ENCODE peak calls at places on chromosomes 1 and 21, in seven cellular contexts. V is stomach, A is endothelial cell of umbilical vein, Y is prostate gland, Q is HepG2, C is K562, G is transverse colon. E is an unnamed sample.

GRCh38 chr21:38054334-38054733 is 138.1 kb upstream of the KCNJ6 start:
- DNase-seq in A (no peak), C (no peak), Y (no peak), G (no peak), V (no peak), Q (no peak), E (no peak)

GRCh38 chr1:236663934-236664333 is 22.4 kb upstream of the ACTN2 start:
- DNase-seq in G (no peak), V (no peak), C (no peak), Q (no peak), Y (no peak), A (no peak), E (no peak)

GRCh38 chr1:27109103-27109822 is 45.7 kb downstream of the SLC9A1 start:
- DNase-seq in Y (no peak), C (peak; percentile 79), A (no peak), V (peak; percentile 64), Q (peak; percentile 29), G (peak; percentile 58), E (no peak)

GRCh38 chr1:206949641-206950040 is 3.4 kb upstream of the PIGR start:
- DNase-seq in Q (no peak), V (no peak), A (no peak), G (no peak), Y (no peak), C (no peak), E (no peak)

GRCh38 chr1:202154766-202155477 is 5.5 kb downstream of the PTPN7 start:
- DNase-seq in Q (peak; percentile 30), A (peak; percentile 59), Y (no peak), G (peak; percentile 59), V (peak; percentile 49), C (peak; percentile 84), E (no peak)

GRCh38 chr21:17397703-17398102 is 115.1 kb upstream of the CXADR start:
- DNase-seq in Q (no peak), Y (no peak), V (no peak), A (no peak), C (no peak), G (no peak), E (no peak)

GRCh38 chr1:203206116-203206687 is 19.7 kb upstream of the CHI3L1 start:
- DNase-seq in A (peak; percentile 13), C (no peak), G (no peak), Y (no peak), Q (no peak), V (no peak), E (no peak)

GRCh38 chr1:147762233-147763024 is 2.0 kb upstream of the GJA5 start:
- DNase-seq in A (peak; percentile 41), Q (no peak), Y (no peak), G (no peak), V (no peak), C (no peak), E (no peak)

GRCh38 chr1:25197982-25198681 is 34.2 kb downstream of the SYF2 start:
- DNase-seq in Q (peak; percentile 82), C (no peak), V (no peak), Y (peak; percentile 62), G (peak; percentile 64), A (no peak), E (peak; percentile 67)

GRCh38 chr21:23475518-23476189 is 2131.6 kb downstream of the MRPL39 start:
- DNase-seq in Y (no peak), A (peak; percentile 1), G (no peak), V (no peak), C (no peak), Q (no peak), E (no peak)

GRCh38 chr1:230752407-230752806 is 5.2 kb downstream of the CAPN9 start:
- DNase-seq in Q (no peak), C (no peak), Y (peak; percentile 88), V (peak; percentile 88), A (no peak), G (peak; percentile 88), E (peak; percentile 39)

GRCh38 chr1:2580691-2581090 is 5.9 kb upstream of the PRXL2B start:
- DNase-seq in Q (no peak), A (no peak), V (no peak), Y (no peak), G (no peak), C (no peak), E (no peak)

GRCh38 chr21:33067045-33067444 is 2.9 kb upstream of the OLIG1 start:
- DNase-seq in V (no peak), Y (no peak), G (no peak), A (no peak), Q (no peak), C (no peak), E (no peak)
- TF ChIP-seq POLR2A in V (no peak), Y (no peak), G (no peak), A (no peak), Q (no peak), C (no peak), E (no peak)

GRCh38 chr1:173042806-173043205 is 7.9 kb downstream of the TNFSF18 start:
- DNase-seq in Y (no peak), Q (no peak), C (no peak), G (no peak), V (no peak), A (no peak), E (no peak)
- H3K27ac ChIP-seq in Y (no peak overlapping the region), Q (no peak overlapping the region), C (no peak overlapping the region), G (no peak overlapping the region), V (no peak overlapping the region), A (peak overlapping the region; percentile 83), E (no peak overlapping the region)

GRCh38 chr21:41956926-41957729 is 3.3 kb upstream of the C2CD2 start:
- DNase-seq in Q (no peak), G (no peak), A (peak; percentile 35), Y (no peak), C (peak; percentile 92), V (no peak), E (peak; percentile 34)
- TF ChIP-seq POLR2AphosphoS5 in Q (no peak), G (no peak), A (no peak), Y (no peak), C (no peak), V (no peak), E (no peak)

GRCh38 chr21:44656868-44657267 is 864 bp upstream of the KRTAP12-3 start:
- DNase-seq in Y (no peak), V (no peak), G (no peak), A (no peak), Q (no peak), C (no peak), E (no peak)

GRCh38 chr21:44658511-44658910 is 779 bp downstream of the KRTAP12-3 start:
- DNase-seq in Y (no peak), G (no peak), A (no peak), Q (no peak), C (no peak), V (no peak), E (no peak)

GRCh38 chr21:44658913-44659595 is 1.3 kb downstream of the KRTAP12-3 start:
- DNase-seq in Q (no peak), G (no peak), Y (no peak), A (no peak), C (no peak), V (no peak), E (no peak)

GRCh38 chr21:44654576-44654950 is at the start of gene KRTAP12-4:
- DNase-seq in V (no peak), A (no peak), Y (no peak), G (no peak), C (no peak), Q (no peak), E (no peak)

GRCh38 chr21:44657635-44658183 is at the start of gene KRTAP12-3:
- DNase-seq in G (no peak), V (no peak), Q (no peak), A (no peak), Y (no peak), C (no peak), E (no peak)
- TF ChIP-seq POLR2A in G (no peak), V (no peak), Q (no peak), A (no peak), Y (no peak), C (no peak), E (no peak)

DNA sequence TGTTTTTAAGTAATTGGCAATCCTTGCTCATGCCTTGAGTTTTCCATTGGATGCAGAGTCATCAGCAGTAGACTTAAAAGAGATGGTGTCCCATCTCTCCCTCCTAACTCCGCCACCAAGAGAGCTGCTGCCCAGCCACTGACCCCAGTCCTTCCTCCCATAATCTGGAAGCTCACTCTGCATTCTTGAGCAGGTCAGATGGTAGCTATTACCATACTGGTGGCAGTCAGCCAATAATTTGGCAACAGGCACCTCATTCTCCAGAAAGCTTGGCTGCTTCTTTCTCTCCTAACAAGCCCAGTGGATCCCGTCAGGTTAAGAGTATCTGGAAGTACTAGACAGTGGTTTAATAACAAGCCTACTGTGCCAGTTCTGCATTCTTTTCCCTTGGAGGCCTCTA is 272.1 kb downstream of the ZNF648 start:
- DNase-seq in Q (no peak), G (no peak), Y (no peak), V (no peak), A (no peak), C (no peak), E (peak; percentile 42)
- H3K27ac ChIP-seq in Q (no peak overlapping the region), G (no peak overlapping the region), Y (no peak overlapping the region), V (no peak overlapping the region), A (no peak overlapping the region), C (no peak overlapping the region), E (no peak overlapping the region)

DNA sequence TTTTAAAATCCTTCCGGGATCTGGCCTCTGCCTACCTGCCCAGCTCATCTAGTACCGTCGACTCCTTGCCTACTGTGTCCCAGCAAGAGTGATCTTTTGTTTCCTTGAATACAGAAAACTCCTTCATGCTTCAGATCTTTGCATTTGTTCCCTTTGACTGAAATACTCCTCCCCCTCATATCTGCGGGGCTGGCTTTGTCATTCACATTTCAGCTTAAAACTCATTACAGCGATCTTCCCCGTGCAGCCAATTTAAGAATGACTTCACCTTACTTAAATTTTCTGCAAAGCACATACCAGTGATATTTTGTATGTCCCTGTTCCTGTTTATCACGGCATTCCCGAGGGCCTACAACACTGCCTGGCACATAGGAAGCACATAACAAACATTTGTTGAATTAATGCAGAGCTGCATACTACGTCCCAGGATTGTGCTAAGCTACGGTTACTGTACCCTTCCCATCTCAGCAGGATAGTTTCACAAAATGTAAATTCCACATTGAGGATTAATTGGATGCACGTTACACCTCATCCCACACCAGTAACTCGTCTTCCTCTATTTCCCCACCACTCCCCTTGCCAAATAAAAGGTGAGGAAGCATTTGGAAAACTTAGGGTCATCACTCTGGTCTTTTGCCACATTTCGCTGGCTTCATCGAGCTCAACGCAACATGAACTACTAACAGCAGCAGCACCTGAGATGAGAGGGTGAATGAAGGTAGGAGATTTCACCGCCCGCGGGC is 799 bp upstream of the DESI2 start:
- DNase-seq in G (no peak), C (no peak), V (no peak), A (no peak), Q (no peak), Y (no peak), E (no peak)
- TF ChIP-seq POLR2AphosphoS5 in G (no peak), C (peak; percentile 66), V (no peak), A (no peak), Q (peak; percentile 72), Y (no peak), E (no peak)

GRCh38 chr1:160217466-160218165 is 12.4 kb downstream of the PEA15 start:
- DNase-seq in V (peak; percentile 49), G (peak; percentile 53), Q (peak; percentile 14), Y (no peak), A (peak; percentile 60), C (no peak), E (no peak)
- TF ChIP-seq POLR2A in V (no peak), G (no peak), Q (no peak), Y (no peak), A (no peak), C (no peak), E (no peak)

E was measured in breast epithelium.